ENCODE peak calls at places on chromosome 15, in five cellular contexts. W is hepatocyte; M is T-helper 1 cell; U is activated effector memory CD4-positive, alpha-beta T cell treated with anti-CD3 and anti-CD28 coated beads, Interleukin-2, amount 50 U/mL, for 16 hours; G is HFFc6. K is an unnamed sample.

GRCh38 chr15:74901612-74902063 is 5.0 kb downstream of the FAM219B start:
- DNase-seq in W (peak; percentile 74), M (peak; percentile 34), U (peak; percentile 83), G (peak; percentile 30), K (peak; percentile 68)

GRCh38 chr15:29242466-29243242 is 27.0 kb downstream of the NSMCE3 start:
- DNase-seq in M (no peak), G (no peak), U (no peak), W (peak; percentile 13), K (peak; percentile 69)

GRCh38 chr15:23401627-23402026 is 45.4 kb downstream of the GOLGA6L2 start:
- DNase-seq in G (no peak), U (no peak), W (no peak), M (no peak), K (peak; percentile 18)

GRCh38 chr15:39327005-39327725 is 253.7 kb upstream of the THBS1 start:
- DNase-seq in U (no peak), W (no peak), G (no peak), M (no peak), K (no peak)

GRCh38 chr15:90201944-90202375 is 830 bp downstream of the SEMA4B start:
- DNase-seq in M (no peak), G (no peak), U (no peak), W (no peak), K (peak; percentile 55)

GRCh38 chr15:72358532-72359180 is 17.2 kb downstream of the HEXA start:
- DNase-seq in W (no peak), U (no peak), M (no peak), G (peak; percentile 83), K (peak; percentile 69)

GRCh38 chr15:28116521-28117488 is 17.7 kb upstream of the OCA2 start:
- DNase-seq in U (no peak), M (no peak), W (no peak), G (no peak), K (no peak)

GRCh38 chr15:72784233-72784876 is 797 bp upstream of the ADPGK start:
- DNase-seq in G (peak; percentile 78), M (no peak), W (peak; percentile 85), U (no peak), K (peak; percentile 96)

GRCh38 chr15:90519688-90520087 is 10.0 kb upstream of the CRTC3 start:
- DNase-seq in G (peak; percentile 13), M (no peak), W (no peak), U (no peak), K (no peak)

GRCh38 chr15:34606545-34606944 is 23.1 kb upstream of the GOLGA8B start:
- DNase-seq in G (no peak), W (no peak), U (no peak), M (no peak), K (peak; percentile 13)

K was measured in left kidney.